ENCODE peak calls at places on chromosomes 7 and 10, in ten cellular contexts. B, X, I, N, S, F, V, U, D and J are unnamed samples. For H3K4me1, the result is how much of the 10 kb centered on the place peaks cover.

GRCh38 chr7:31448649-31449048 is 65.2 kb upstream of the ITPRID1 start:
- DNase-seq in U (no peak), V (no peak), I (no peak), S (no peak), X (no peak), B (no peak), D (no peak), N (no peak), F (no peak), J (no peak)

GRCh38 chr10:67438605-67439258 is 257.3 kb downstream of the CTNNA3 start:
- DNase-seq in D (no peak), V (no peak), I (no peak), X (no peak), U (no peak), F (no peak), S (no peak), B (no peak), N (no peak), J (no peak)

GRCh38 chr10:17354781-17355180 is 99.6 kb downstream of the ST8SIA6 start:
- DNase-seq in V (no peak), N (no peak), B (no peak), X (no peak), U (no peak), I (no peak), F (no peak), S (no peak), D (peak), J (no peak)

GRCh38 chr7:890868-891267 is 14.5 kb downstream of the GET4 start:
- DNase-seq in X (no peak), F (no peak), B (no peak), V (no peak), N (no peak), U (no peak), S (no peak), D (no peak), I (no peak), J (no peak)

GRCh38 chr7:23658831-23659427 is 21.1 kb upstream of the FAM221A start:
- DNase-seq in N (no peak), V (no peak), D (no peak), F (no peak), S (no peak), B (no peak), X (no peak), I (no peak), U (no peak), J (no peak)

GRCh38 chr10:10792681-10793080 is 225.0 kb upstream of the CELF2 start:
- DNase-seq in B (no peak), I (no peak), X (no peak), V (no peak), S (no peak), N (no peak), D (peak), F (peak), U (peak), J (no peak)

GRCh38 chr7:143380264-143380645 is 890 bp upstream of the ZYX start:
- DNase-seq in I (peak), V (peak), S (peak), N (peak), X (peak), D (peak), U (peak), B (peak), F (peak), J (peak)

GRCh38 chr10:94212876-94213595 is 149.7 kb downstream of the NOC3L start:
- DNase-seq in B (no peak), D (peak), N (peak), V (no peak), S (no peak), X (no peak), I (no peak), U (no peak), F (no peak), J (no peak)

GRCh38 chr10:79152423-79152817 is 83.7 kb downstream of the ZMIZ1 start:
- DNase-seq in S (no peak), X (no peak), I (no peak), D (peak), N (no peak), B (no peak), F (no peak), U (no peak), V (no peak), J (no peak)

GRCh38 chr7:136687693-136688322 is 180.6 kb upstream of the CHRM2 start:
- DNase-seq in D (peak), V (no peak), B (no peak), U (no peak), N (peak), S (no peak), X (no peak), F (peak), I (peak), J (peak)

GRCh38 chr10:69446229-69446628 is 5.0 kb upstream of the TSPAN15 start:
- DNase-seq in B (no peak), D (peak), V (no peak), U (no peak), X (no peak), F (no peak), N (no peak), S (no peak), I (no peak), J (no peak)

GRCh38 chr10:99394256-99394655 is 36.2 kb downstream of the GOT1 start:
- DNase-seq in V (no peak), S (no peak), D (no peak), I (no peak), F (no peak), B (no peak), N (no peak), X (no peak), U (no peak), J (no peak)

GRCh38 chr7:142896741-142897379 is 11.3 kb upstream of the TRPV6 start:
- DNase-seq in V (no peak), I (peak), B (no peak), D (no peak), X (no peak), F (no peak), S (no peak), N (no peak), U (no peak), J (no peak)

GRCh38 chr10:5040781-5041470 is 37.3 kb upstream of the AKR1C2 start:
- DNase-seq in F (no peak), S (no peak), U (no peak), V (no peak), B (no peak), D (no peak), I (no peak), X (no peak), N (peak), J (peak)

GRCh38 chr7:27640914-27641570 is 21.6 kb downstream of the HIBADH start:
- DNase-seq in V (no peak), F (no peak), S (no peak), N (peak), I (no peak), U (peak), D (peak), B (no peak), X (no peak), J (peak)

GRCh38 chr7:148242271-148242801 is 348.2 kb upstream of the C7orf33 start:
- DNase-seq in D (peak), B (no peak), F (peak), V (no peak), I (peak), N (peak), U (peak), X (no peak), S (no peak), J (no peak)

GRCh38 chr10:84540022-84540616 is 211.7 kb downstream of the CCSER2 start:
- DNase-seq in F (no peak), B (no peak), I (no peak), U (no peak), X (no peak), S (no peak), V (no peak), N (no peak), D (peak), J (peak)

GRCh38 chr7:156378806-156379205 is 261.8 kb upstream of the RNF32 start:
- DNase-seq in U (no peak), I (no peak), F (no peak), B (no peak), N (no peak), S (no peak), X (no peak), V (no peak), D (no peak), J (no peak)

GRCh38 chr10:22344781-22345300 is 455 bp upstream of the SPAG6 start:
- DNase-seq in N (no peak), D (no peak), F (no peak), I (no peak), X (no peak), U (no peak), S (no peak), B (no peak), V (no peak), J (no peak)

GRCh38 chr10:22343761-22344160 is 1.5 kb upstream of the SPAG6 start:
- DNase-seq in V (no peak), X (no peak), S (no peak), B (no peak), U (no peak), D (no peak), I (no peak), N (no peak), F (no peak), J (no peak)

GRCh38 chr10:22346087-22346661 is 878 bp downstream of the SPAG6 start:
- DNase-seq in U (no peak), B (no peak), F (peak), N (no peak), X (no peak), I (no peak), S (no peak), D (no peak), V (no peak), J (no peak)

GRCh38 chr10:22344204-22344603 is 1.1 kb upstream of the SPAG6 start:
- DNase-seq in B (no peak), U (no peak), F (no peak), V (no peak), N (no peak), S (no peak), I (no peak), D (no peak), X (no peak), J (no peak)

GRCh38 chr10:22345301-22346086 is at the start of gene SPAG6:
- DNase-seq in D (peak), S (peak), B (peak), U (no peak), I (peak), N (no peak), V (no peak), X (no peak), F (peak), J (no peak)
- H3K4me3 ChIP-seq in D (peak), S (no peak), B (no peak), U (peak), I (peak), N (no peak), V (peak), X (no peak), F (peak), J (no peak)

GRCh38 chr10:124681626-124682552 is 62.3 kb downstream of the FAM53B start:
- DNase-seq in V (no peak), D (no peak), B (no peak), N (no peak), S (no peak), U (no peak), X (no peak), I (no peak), F (no peak), J (no peak)

GRCh38 chr10:124686707-124687376 is 57.3 kb downstream of the FAM53B start:
- DNase-seq in N (no peak), I (no peak), F (no peak), B (no peak), V (no peak), X (no peak), D (no peak), S (no peak), U (peak), J (no peak)

GRCh38 chr10:124683816-124684215 is 60.4 kb downstream of the FAM53B start:
- DNase-seq in F (no peak), X (no peak), D (no peak), S (no peak), I (no peak), B (no peak), V (no peak), U (no peak), N (no peak), J (no peak)

GRCh38 chr10:124688366-124688765 is 55.8 kb downstream of the FAM53B start:
- DNase-seq in B (no peak), V (no peak), I (no peak), X (no peak), U (no peak), F (no peak), S (no peak), D (no peak), N (no peak), J (no peak)

GRCh38 chr10:124685251-124685650 is 58.9 kb downstream of the FAM53B start:
- DNase-seq in B (no peak), N (no peak), D (no peak), X (no peak), V (no peak), S (no peak), F (peak), U (no peak), I (no peak), J (no peak)
- H3K4me1 ChIP-seq in B (half or more), N (under half), D (under half), X (half or more), V (under half), S (under half), F (under half), U (half or more), I (under half), J (under half)

DNA sequence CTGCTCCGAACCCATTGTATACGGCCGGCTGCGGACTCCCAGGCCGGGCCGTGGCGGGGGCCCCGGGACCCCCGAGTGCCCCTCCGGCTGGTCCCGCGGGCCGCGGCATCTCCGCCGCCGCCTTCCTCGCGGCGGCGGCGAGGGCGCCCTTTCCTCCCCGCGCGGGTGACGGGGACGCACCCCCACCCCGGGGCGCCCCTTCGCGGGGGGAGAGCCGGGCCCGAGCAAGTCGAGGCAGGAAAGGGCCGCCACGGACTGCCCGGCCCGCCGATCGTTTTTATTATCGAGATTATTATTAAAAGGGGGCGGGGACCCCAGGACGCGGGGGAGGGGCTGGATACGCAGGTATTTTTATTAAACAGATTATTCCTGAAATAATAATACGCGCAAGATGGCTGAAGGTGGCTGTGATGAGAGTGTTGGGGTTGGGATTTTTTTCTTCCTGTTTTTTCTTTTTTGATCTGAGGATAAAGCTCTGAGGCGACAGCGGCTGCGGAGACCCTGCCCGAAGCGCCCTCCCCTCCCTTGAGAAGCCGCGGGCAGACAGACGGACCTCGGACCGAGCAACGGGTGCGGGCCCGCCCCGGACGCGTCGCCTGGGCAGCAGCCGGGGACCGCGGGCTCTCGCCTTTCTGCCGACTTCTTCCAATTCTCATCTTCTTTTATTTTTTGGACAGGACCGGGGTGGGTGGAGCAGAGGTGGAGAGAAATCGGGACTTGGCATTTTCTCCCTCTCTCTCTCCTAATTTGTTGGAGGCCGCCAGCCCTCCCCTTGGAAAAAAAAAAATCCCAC is 1.5 kb upstream of the TRIM8 start:
- DNase-seq in B (peak), N (peak), X (no peak), I (peak), S (peak), V (no peak), F (peak), U (peak), D (peak), J (peak)
- H3K4me3 ChIP-seq in B (peak), N (peak), X (peak), I (peak), S (peak), V (peak), F (peak), U (peak), D (peak), J (peak)

GRCh38 chr7:55072251-55072650 is 53.4 kb downstream of the EGFR start:
- DNase-seq in N (no peak), F (no peak), S (no peak), I (no peak), V (no peak), U (no peak), D (no peak), B (no peak), X (no peak), J (no peak)
- H3K4me1 ChIP-seq in N (half or more), F (under half), S (under half), I (under half), V (half or more), U (under half), D (under half), B (under half), X (under half), J (under half)

GRCh38 chr10:47169631-47170030 is 130.4 kb upstream of the GDF10 start:
- DNase-seq in F (no peak), S (no peak), I (peak), B (no peak), X (no peak), U (no peak), V (no peak), N (no peak), D (peak), J (no peak)

GRCh38 chr10:47165168-47165710 is 134.8 kb upstream of the GDF10 start:
- DNase-seq in N (no peak), F (no peak), U (no peak), D (peak), B (no peak), X (no peak), V (no peak), S (no peak), I (no peak), J (no peak)

GRCh38 chr10:47165711-47166404 is 134.1 kb upstream of the GDF10 start:
- DNase-seq in V (no peak), D (peak), S (no peak), B (peak), F (no peak), X (peak), U (peak), I (no peak), N (no peak), J (peak)

GRCh38 chr10:47166405-47166777 is 133.6 kb upstream of the GDF10 start:
- DNase-seq in U (no peak), N (no peak), I (no peak), F (no peak), X (no peak), S (no peak), D (peak), B (no peak), V (no peak), J (no peak)

GRCh38 chr10:47167591-47167990 is 132.4 kb upstream of the GDF10 start:
- DNase-seq in F (no peak), V (no peak), D (no peak), N (no peak), I (no peak), U (no peak), S (no peak), B (no peak), X (no peak), J (no peak)
- H3K4me3 ChIP-seq in F (no peak), V (peak), D (no peak), N (no peak), I (no peak), U (no peak), S (no peak), B (no peak), X (no peak), J (peak)

DNA sequence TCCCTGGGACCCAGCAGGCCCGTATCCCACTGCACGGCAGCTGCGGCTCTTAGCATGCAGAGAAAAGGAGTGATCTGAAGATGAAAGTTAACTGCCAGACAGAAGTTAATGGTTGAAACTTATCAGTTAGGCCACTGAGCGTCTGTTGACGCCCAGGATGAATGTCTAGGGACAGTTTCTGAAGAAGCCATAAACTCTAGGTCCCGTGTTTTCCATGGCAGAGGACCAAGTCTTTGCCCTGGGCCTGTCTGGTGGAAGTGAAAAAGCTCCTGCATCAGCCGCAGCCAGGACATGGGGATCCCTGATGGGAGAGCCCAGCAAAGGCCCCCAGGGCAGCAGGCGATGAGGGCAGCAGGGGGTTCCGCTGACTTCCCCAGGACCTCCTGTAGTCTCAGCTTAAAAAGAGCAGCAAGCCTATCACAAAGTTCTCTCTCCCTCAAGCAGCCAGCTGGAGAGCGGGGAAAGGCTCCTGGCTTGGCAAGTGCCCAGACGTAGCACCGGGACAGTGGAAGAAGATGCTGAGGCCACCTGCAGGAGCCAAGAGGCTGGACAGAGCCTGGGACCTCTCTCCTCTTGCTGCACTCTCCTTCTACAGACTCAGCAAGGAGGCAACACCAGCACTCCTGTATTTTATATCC is 79.6 kb downstream of the TNS3 start:
- DNase-seq in I (no peak), U (no peak), V (no peak), S (no peak), N (no peak), B (no peak), D (no peak), X (no peak), F (no peak), J (no peak)
- H3K4me1 ChIP-seq in I (under half), U (under half), V (half or more), S (under half), N (half or more), B (under half), D (under half), X (under half), F (under half), J (under half)

DNA sequence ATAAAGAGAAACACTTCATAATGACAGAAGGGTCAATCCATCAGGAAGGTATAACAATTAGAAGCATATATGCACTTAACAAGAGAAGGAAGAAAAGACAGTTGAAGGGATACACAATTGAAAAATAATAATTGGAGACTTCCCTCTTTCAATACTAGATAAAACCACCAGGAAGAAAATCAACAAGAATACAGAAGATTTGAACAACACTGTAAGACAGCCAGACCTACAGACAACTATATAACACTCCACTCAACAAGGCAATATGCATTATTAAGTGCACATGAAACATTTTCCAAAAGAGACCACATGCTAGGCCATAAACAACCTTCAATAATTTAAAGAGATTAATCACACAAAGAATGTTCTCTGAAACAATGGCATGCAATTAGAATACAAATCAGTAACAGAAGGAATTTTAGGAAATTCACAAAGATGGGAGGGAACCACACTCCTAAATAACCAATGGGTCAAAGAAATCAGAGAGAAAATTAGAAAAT is 35.1 kb downstream of the ZNF438 start:
- DNase-seq in D (no peak), V (no peak), F (no peak), U (no peak), B (no peak), X (no peak), N (no peak), S (no peak), I (no peak), J (no peak)
- H3K4me3 ChIP-seq in D (no peak), V (peak), F (no peak), U (no peak), B (no peak), X (no peak), N (no peak), S (no peak), I (no peak), J (no peak)

GRCh38 chr7:137981175-137981574 is 20.7 kb downstream of the CREB3L2 start:
- DNase-seq in N (no peak), S (no peak), I (no peak), D (no peak), F (no peak), V (no peak), B (no peak), X (no peak), U (no peak), J (no peak)

GRCh38 chr7:137985253-137985896 is 16.5 kb downstream of the CREB3L2 start:
- DNase-seq in I (no peak), N (peak), S (no peak), U (no peak), V (no peak), F (peak), B (no peak), X (no peak), D (no peak), J (no peak)

GRCh38 chr7:137984181-137985041 is 17.5 kb downstream of the CREB3L2 start:
- DNase-seq in V (no peak), D (no peak), S (no peak), X (no peak), B (no peak), U (no peak), I (no peak), F (no peak), N (peak), J (no peak)

GRCh38 chr7:137981668-137982067 is 20.2 kb downstream of the CREB3L2 start:
- DNase-seq in N (no peak), U (no peak), I (no peak), F (no peak), S (no peak), V (no peak), D (no peak), X (no peak), B (no peak), J (no peak)

GRCh38 chr7:137983308-137984008 is 18.4 kb downstream of the CREB3L2 start:
- DNase-seq in U (peak), F (no peak), V (no peak), N (peak), D (no peak), B (no peak), X (no peak), S (no peak), I (no peak), J (no peak)
- H3K4me1 ChIP-seq in U (under half), F (under half), V (half or more), N (half or more), D (under half), B (under half), X (under half), S (under half), I (under half), J (half or more)

GRCh38 chr10:13294784-13295183 is 5.1 kb downstream of the PHYH start:
- DNase-seq in D (no peak), V (no peak), S (no peak), X (no peak), B (no peak), N (no peak), U (no peak), F (no peak), I (no peak), J (no peak)
- H3K4me3 ChIP-seq in D (no peak), V (no peak), S (no peak), X (no peak), B (no peak), N (no peak), U (no peak), F (no peak), I (no peak), J (no peak)

GRCh38 chr7:2610898-2611297 is 20.9 kb upstream of the TTYH3 start:
- DNase-seq in I (peak), S (no peak), U (no peak), X (no peak), B (no peak), V (no peak), F (no peak), N (no peak), D (no peak), J (no peak)
- H3K4me1 ChIP-seq in I (under half), S (under half), U (under half), X (under half), B (under half), V (half or more), F (under half), N (half or more), D (under half), J (under half)